ENCODE peak calls at places on chromosomes 16 and 17, in eight cellular contexts. S is pancreas, U is AG04450, G is mesendoderm, Z is fibroblast of pulmonary artery, N is mammary epithelial cell, Y is heart right ventricle, F is astrocyte. B is an unnamed sample.

GRCh38 chr17:74805543-74805991 is 29.4 kb upstream of the NAT9 start:
- DNase-seq in S (no peak), U (no peak), G (no peak), Z (no peak), N (no peak), Y (peak; percentile 53), F (no peak), B (no peak)

GRCh38 chr17:4980644-4981216 is 6.7 kb downstream of the CAMTA2 start:
- DNase-seq in S (no peak), U (no peak), G (peak; percentile 90), Z (peak; percentile 71), N (no peak), Y (no peak), F (peak; percentile 14), B (no peak)

GRCh38 chr17:82400830-82401229 is 17.3 kb upstream of the HEXD start:
- DNase-seq in S (peak; percentile 46), U (no peak), G (no peak), Z (no peak), N (no peak), Y (no peak), F (no peak), B (no peak)

GRCh38 chr16:80540516-80541305 is at the start of gene DYNLRB2:
- DNase-seq in S (peak; percentile 96), U (peak; percentile 82), G (peak; percentile 97), Z (peak; percentile 96), N (peak; percentile 92), Y (peak; percentile 94), F (peak; percentile 88), B (peak; percentile 58)

GRCh38 chr16:14628806-14629611 is 1.1 kb downstream of the PARN start:
- DNase-seq in S (no peak), U (no peak), G (no peak), Z (peak; percentile 7), N (peak; percentile 16), Y (no peak), F (no peak), B (no peak)

GRCh38 chr16:4477966-4478365 is 1.8 kb downstream of the HMOX2 start:
- DNase-seq in S (no peak), U (no peak), G (peak; percentile 82), Z (peak; percentile 66), N (peak; percentile 93), Y (no peak), F (peak; percentile 62), B (no peak)

GRCh38 chr17:68294196-68294555 is 2.9 kb downstream of the ARSG start:
- DNase-seq in S (no peak), U (no peak), G (peak; percentile 28), Z (no peak), N (no peak), Y (no peak), F (no peak), B (no peak)

GRCh38 chr17:50380369-50381259 is 7.6 kb downstream of the EME1 start:
- DNase-seq in S (no peak), U (no peak), G (peak; percentile 20), Z (no peak), N (no peak), Y (no peak), F (no peak), B (no peak)

GRCh38 chr17:59620064-59620359 is 317 bp downstream of the CLTC start:
- DNase-seq in S (no peak), U (no peak), G (no peak), Z (no peak), N (no peak), Y (no peak), F (no peak), B (no peak)

GRCh38 chr17:78794399-78794798 is 12.3 kb upstream of the CYTH1 start:
- DNase-seq in S (no peak), U (no peak), G (no peak), Z (no peak), N (no peak), Y (no peak), F (no peak), B (no peak)

GRCh38 chr16:55526448-55526847 is 17.6 kb downstream of the LPCAT2 start:
- DNase-seq in S (no peak), U (no peak), G (no peak), Z (peak; percentile 88), N (peak; percentile 58), Y (peak; percentile 36), F (peak; percentile 61), B (no peak)

GRCh38 chr17:61458491-61459433 is 6.5 kb downstream of the TBX4 start:
- DNase-seq in S (peak; percentile 4), U (no peak), G (peak; percentile 76), Z (no peak), N (no peak), Y (no peak), F (no peak), B (no peak)

DNA sequence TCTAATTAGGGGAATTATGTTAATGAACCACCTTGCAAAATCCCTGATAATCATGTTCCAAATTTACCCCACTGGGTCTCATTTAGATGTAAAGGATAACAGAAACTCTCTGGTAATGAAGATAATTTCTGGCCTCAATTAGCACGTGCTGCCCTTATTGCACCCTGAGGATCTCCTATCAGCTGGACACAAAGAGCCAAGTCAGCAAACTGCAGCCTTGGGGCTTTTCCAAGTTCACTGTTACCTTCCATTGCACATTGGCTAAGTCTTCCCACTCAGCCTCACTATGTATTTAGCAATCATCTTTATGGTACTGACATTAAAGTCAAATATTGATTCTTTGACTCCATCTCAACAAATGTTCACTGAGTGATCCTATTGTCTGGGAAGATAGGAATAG is 78.1 kb downstream of the GP2 start:
- DNase-seq in S (no peak), U (no peak), G (no peak), Z (no peak), N (no peak), Y (no peak), F (no peak), B (no peak)
- H3K4me3 ChIP-seq in S (no peak overlapping the region), U (no peak overlapping the region), G (no peak overlapping the region), Z (no peak overlapping the region), N (no peak overlapping the region), Y (no peak overlapping the region), F (no peak overlapping the region), B (no peak overlapping the region)

DNA sequence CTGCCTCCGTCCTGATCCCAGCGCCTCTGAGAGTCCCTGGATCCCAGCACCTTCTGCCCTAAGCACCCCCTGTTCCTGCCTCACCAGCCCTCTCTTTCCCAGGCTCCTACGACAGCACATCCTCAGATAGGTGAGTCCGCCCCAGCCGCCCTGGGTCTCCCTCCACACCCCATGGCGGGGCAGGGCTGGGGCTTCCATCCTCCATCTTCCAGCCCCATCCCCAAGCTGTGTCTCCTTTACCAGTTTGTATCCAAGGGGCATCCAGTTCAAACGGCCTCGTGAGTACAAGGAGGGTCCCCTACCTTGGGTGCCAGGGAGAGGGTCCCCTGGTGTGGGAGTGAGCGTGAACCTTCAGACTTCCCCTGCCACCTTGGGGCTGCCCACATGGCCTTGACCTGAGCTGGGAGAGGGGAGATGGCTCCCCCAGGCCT is 774 bp downstream of the LAT start:
- DNase-seq in S (no peak), U (no peak), G (no peak), Z (no peak), N (no peak), Y (no peak), F (no peak), B (no peak)
- H3K4me3 ChIP-seq in S (no peak overlapping the region), U (no peak overlapping the region), G (no peak overlapping the region), Z (no peak overlapping the region), N (no peak overlapping the region), Y (peak overlapping the region; percentile 51), F (no peak overlapping the region), B (no peak overlapping the region)

GRCh38 chr17:57874058-57874419 is 24.2 kb upstream of the MRPS23 start:
- DNase-seq in S (no peak), U (no peak), G (no peak), Z (no peak), N (no peak), Y (no peak), F (no peak), B (no peak)

GRCh38 chr17:57876023-57876865 is 26.4 kb upstream of the MRPS23 start:
- DNase-seq in S (no peak), U (no peak), G (no peak), Z (no peak), N (peak; percentile 41), Y (no peak), F (no peak), B (no peak)

GRCh38 chr17:57876866-57877237 is 27.0 kb upstream of the MRPS23 start:
- DNase-seq in S (no peak), U (no peak), G (no peak), Z (no peak), N (no peak), Y (no peak), F (no peak), B (no peak)

GRCh38 chr17:57874434-57875108 is 24.7 kb upstream of the MRPS23 start:
- DNase-seq in S (peak; percentile 51), U (peak; percentile 87), G (peak; percentile 98), Z (peak; percentile 87), N (peak; percentile 58), Y (peak; percentile 90), F (peak; percentile 94), B (peak; percentile 76)

GRCh38 chr17:57875109-57876022 is 25.5 kb upstream of the MRPS23 start:
- DNase-seq in S (peak; percentile 54), U (peak; percentile 97), G (peak; percentile 98), Z (peak; percentile 98), N (peak; percentile 91), Y (peak; percentile 82), F (peak; percentile 97), B (peak; percentile 90)
- H3K4me3 ChIP-seq in S (no peak overlapping the region), U (peak overlapping the region; percentile 42), G (no peak overlapping the region), Z (peak overlapping the region; percentile 3), N (no peak overlapping the region), Y (peak overlapping the region; percentile 18), F (peak overlapping the region; percentile 44), B (peak overlapping the region; percentile 7)

GRCh38 chr17:40351185-40352043 is 13.1 kb downstream of the GJD3 start:
- DNase-seq in S (no peak), U (no peak), G (no peak), Z (no peak), N (no peak), Y (no peak), F (no peak), B (no peak)

GRCh38 chr17:40348562-40349476 is 15.7 kb downstream of the GJD3 start:
- DNase-seq in S (peak; percentile 74), U (no peak), G (no peak), Z (no peak), N (no peak), Y (peak; percentile 73), F (no peak), B (no peak)

GRCh38 chr17:40352044-40352778 is 12.3 kb downstream of the GJD3 start:
- DNase-seq in S (no peak), U (no peak), G (no peak), Z (no peak), N (no peak), Y (no peak), F (no peak), B (no peak)

GRCh38 chr17:40349477-40350409 is 14.8 kb downstream of the GJD3 start:
- DNase-seq in S (no peak), U (no peak), G (no peak), Z (peak; percentile 62), N (peak; percentile 98), Y (peak; percentile 70), F (peak; percentile 39), B (no peak)

DNA sequence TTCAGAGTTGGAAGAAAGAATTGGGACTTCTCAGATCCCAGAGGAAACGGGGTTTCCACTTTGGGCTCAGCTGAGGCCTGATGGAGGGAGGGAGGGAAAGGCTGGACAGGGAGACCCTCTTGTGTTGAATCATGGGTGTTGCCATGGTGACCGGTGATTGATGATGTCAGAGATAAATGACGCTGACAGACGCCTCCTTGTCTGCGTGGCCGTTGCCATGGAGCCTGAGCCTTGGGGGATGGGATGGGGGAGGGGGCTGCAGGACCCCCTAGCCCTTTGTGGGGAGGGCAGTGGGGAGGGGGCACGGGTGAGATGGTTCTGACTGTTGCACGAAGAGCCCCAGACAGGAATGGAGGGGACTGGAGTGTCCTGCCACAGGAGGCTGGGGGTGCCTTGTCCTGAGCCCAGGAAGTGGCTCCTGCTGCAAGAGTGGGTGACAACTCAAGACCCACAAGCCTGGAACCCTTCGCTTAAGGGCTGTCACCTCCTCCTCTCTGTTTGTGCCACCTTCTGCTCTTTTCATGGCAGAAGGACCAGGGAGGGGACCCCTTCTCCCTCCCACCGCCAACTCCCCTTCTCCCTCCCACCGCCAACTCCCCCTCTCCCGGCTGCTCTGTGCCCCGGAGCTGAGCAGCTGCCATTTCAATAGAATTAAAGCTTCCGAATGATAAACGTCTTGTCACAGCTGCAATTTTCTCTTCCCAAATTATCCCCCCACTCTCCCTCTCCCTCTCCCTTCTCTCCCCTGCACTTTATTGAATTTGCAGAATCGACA is 13.9 kb downstream of the GJD3 start:
- DNase-seq in S (no peak), U (no peak), G (peak; percentile 97), Z (peak; percentile 69), N (no peak), Y (no peak), F (no peak), B (no peak)
- H3K4me3 ChIP-seq in S (no peak overlapping the region), U (no peak overlapping the region), G (no peak overlapping the region), Z (no peak overlapping the region), N (no peak overlapping the region), Y (no peak overlapping the region), F (no peak overlapping the region), B (no peak overlapping the region)

B was measured in BJ.